ENCODE peak calls at places on chromosomes 7 and 10, in eight cellular contexts. O, D, A, I, W, M, N and R are unnamed samples.

GRCh38 chr10:124249812-124250432 is 156.5 kb upstream of the CHST15 start:
- DNase-seq in O (no peak), D (no peak), A (no peak), I (no peak), W (no peak), M (no peak), N (peak; percentile 34), R (no peak)

GRCh38 chr10:104291439-104291951 is 22.5 kb downstream of the GSTO2 start:
- DNase-seq in O (peak; percentile 84), D (peak; percentile 89), A (peak; percentile 84), I (peak; percentile 95), W (peak; percentile 91), M (peak; percentile 86), N (peak; percentile 96), R (peak; percentile 76)

GRCh38 chr10:132142396-132143161 is 44.2 kb upstream of the DPYSL4 start:
- DNase-seq in O (no peak), D (peak; percentile 13), A (no peak), I (peak; percentile 48), W (peak; percentile 38), M (peak; percentile 85), N (peak; percentile 79), R (peak; percentile 8)

GRCh38 chr7:107179326-107180163 is 10.7 kb downstream of the HBP1 start:
- DNase-seq in O (peak; percentile 43), D (peak; percentile 29), A (no peak), I (peak; percentile 46), W (no peak), M (peak; percentile 27), N (no peak), R (peak; percentile 83)

GRCh38 chr7:4931932-4932331 is 27.1 kb downstream of the MMD2 start:
- DNase-seq in O (no peak), D (no peak), A (no peak), I (no peak), W (no peak), M (no peak), N (no peak), R (peak; percentile 2)

GRCh38 chr10:48464871-48465736 is 139.8 kb downstream of the ARHGAP22 start:
- DNase-seq in O (no peak), D (peak; percentile 38), A (no peak), I (no peak), W (peak; percentile 70), M (no peak), N (peak; percentile 76), R (peak; percentile 27)

GRCh38 chr7:39749177-39749576 is 125.8 kb downstream of the RALA start:
- DNase-seq in O (peak; percentile 88), D (peak; percentile 72), A (peak; percentile 14), I (peak; percentile 85), W (no peak), M (no peak), N (no peak), R (peak; percentile 26)

GRCh38 chr7:130480001-130480400 is 11.9 kb upstream of the MEST start:
- DNase-seq in O (no peak), D (no peak), A (no peak), I (no peak), W (no peak), M (no peak), N (no peak), R (no peak)

DNA sequence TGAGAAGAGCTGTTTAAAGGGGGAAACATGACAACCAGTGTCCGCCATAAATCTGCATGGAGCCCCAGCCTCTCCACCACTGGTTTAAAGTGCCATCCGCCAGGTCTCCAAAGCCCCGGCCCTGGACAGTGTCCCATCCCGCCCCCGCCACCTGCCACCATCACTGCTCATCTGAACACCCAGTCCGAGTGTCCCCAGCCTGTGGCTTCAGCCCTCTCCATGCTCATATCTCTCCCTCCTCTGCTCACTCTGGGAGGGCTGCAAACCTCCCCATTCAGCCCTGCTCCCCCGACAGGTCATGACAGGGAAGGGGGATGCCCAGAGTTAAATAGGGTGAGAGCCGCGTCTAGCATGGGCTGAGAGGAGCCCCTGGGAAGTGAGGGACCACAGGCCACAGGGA is 266.2 kb downstream of the DNAJB6 start:
- DNase-seq in O (no peak), D (no peak), A (no peak), I (no peak), W (no peak), M (no peak), N (no peak), R (no peak)
- H3K9me3 ChIP-seq in O (peaks cover 48% of the 10 kb centered on the region), D (peaks cover 2% of the 10 kb centered on the region), A (no peaks in the 10 kb centered on the region), I (no peaks in the 10 kb centered on the region), W (no peaks in the 10 kb centered on the region), M (no peaks in the 10 kb centered on the region), N (no peaks in the 10 kb centered on the region), R (peaks cover 27% of the 10 kb centered on the region)

GRCh38 chr7:37818023-37818422 is 30.4 kb upstream of the NME8 start:
- DNase-seq in O (no peak), D (peak; percentile 82), A (no peak), I (no peak), W (no peak), M (no peak), N (no peak), R (no peak)

GRCh38 chr7:37822946-37823345 is 25.5 kb upstream of the NME8 start:
- DNase-seq in O (no peak), D (no peak), A (no peak), I (no peak), W (no peak), M (no peak), N (no peak), R (no peak)

GRCh38 chr7:37815969-37816371 is 32.4 kb upstream of the NME8 start:
- DNase-seq in O (no peak), D (no peak), A (no peak), I (no peak), W (no peak), M (no peak), N (no peak), R (no peak)

GRCh38 chr7:37820708-37821468 is 27.5 kb upstream of the NME8 start:
- DNase-seq in O (no peak), D (no peak), A (no peak), I (no peak), W (no peak), M (no peak), N (no peak), R (no peak)

GRCh38 chr7:37817219-37817618 is 31.2 kb upstream of the NME8 start:
- DNase-seq in O (no peak), D (no peak), A (no peak), I (no peak), W (no peak), M (no peak), N (no peak), R (no peak)
- H3K9me3 ChIP-seq in O (peaks cover 4% of the 10 kb centered on the region), D (peaks cover 2% of the 10 kb centered on the region), A (no peaks in the 10 kb centered on the region), I (no peaks in the 10 kb centered on the region), W (peaks cover 26% of the 10 kb centered on the region), M (peaks cover 14% of the 10 kb centered on the region), N (peaks cover 4% of the 10 kb centered on the region), R (peaks cover 2% of the 10 kb centered on the region)

DNA sequence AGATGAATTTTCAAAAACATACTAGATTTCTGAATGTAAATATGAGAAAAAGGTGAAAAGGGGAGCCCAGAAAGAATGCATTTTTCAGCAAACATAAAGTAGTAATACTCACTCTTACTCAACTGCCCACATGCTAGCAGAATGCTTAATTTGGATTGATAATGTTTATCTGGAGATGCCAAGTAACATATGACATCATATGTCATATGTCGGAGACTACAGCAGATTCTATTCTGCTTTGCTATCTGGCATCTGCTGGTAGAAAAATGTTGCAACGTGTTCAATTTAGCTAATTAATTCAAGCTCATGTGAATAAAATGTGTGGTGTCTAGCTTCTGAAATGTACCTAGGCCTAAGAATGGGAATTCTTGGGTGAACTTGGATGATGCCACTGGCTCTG is 4.6 kb downstream of the BBIP1 start:
- DNase-seq in O (peak; percentile 67), D (peak; percentile 63), A (no peak), I (peak; percentile 32), W (no peak), M (no peak), N (no peak), R (no peak)
- H3K9me3 ChIP-seq in O (no peaks in the 10 kb centered on the region), D (no peaks in the 10 kb centered on the region), A (no peaks in the 10 kb centered on the region), I (no peaks in the 10 kb centered on the region), W (no peaks in the 10 kb centered on the region), M (no peaks in the 10 kb centered on the region), N (no peaks in the 10 kb centered on the region), R (no peaks in the 10 kb centered on the region)

DNA sequence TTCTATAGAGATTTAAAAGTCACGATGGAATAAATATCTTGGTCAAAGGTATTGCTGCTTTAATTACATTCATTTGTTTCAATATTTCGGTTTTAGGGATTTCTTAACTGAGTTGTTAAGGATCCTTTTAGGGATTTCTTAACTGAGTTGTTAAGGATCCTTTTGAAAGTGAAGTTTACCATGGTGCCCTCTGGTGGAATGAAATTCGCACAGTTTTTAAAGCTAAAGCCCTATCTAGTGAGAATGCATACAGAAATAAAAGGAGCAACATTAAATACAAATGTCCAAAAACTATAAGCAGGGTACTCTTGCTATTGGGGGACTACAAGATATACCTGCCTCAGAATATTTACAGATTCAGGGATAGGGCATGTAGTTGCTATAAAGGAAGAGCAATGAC is 193.7 kb downstream of the RNLS start:
- DNase-seq in O (peak; percentile 73), D (peak; percentile 55), A (peak; percentile 68), I (peak; percentile 60), W (no peak), M (no peak), N (no peak), R (peak; percentile 30)
- H3K9me3 ChIP-seq in O (no peaks in the 10 kb centered on the region), D (no peaks in the 10 kb centered on the region), A (no peaks in the 10 kb centered on the region), I (no peaks in the 10 kb centered on the region), W (no peaks in the 10 kb centered on the region), M (no peaks in the 10 kb centered on the region), N (no peaks in the 10 kb centered on the region), R (no peaks in the 10 kb centered on the region)

DNA sequence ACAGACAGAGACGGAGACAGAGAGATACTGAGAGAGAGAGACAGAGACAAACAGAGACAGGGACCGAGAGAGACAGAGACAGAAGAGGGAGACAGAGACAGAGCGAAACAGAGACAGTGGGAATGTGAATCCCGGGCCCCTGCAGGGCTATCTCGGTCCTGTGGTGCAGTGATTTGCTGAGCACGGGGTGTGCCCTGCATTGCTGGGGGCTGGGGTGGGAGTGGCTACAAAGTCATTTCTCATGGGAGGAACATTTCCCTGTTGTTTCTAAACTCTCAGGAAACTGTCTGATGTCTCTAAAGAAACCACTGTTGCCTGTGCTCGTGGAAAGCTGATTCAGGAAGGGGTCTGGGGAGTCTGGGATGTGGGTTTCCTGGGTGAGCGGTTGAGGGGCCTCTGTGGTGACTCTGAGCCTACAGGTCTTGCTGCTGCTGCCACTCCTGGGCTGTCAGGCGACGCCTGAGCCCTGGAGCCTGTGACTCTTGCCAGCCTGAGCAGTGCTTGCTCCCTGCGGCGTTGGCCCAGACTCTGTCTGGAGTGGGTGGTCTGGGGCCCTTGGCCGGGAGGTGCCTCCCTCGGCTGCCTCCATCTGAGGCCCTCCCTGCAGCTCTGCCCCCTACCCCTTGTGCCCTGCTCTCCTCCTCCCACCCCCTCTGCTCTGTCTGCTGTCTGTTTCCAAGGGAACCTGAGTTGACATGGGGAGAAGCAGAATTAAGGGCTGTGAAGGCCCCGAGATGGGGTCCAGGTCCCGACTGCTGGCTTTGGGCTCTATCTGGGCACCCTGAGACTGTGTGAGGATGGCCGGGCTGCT is 292.0 kb downstream of the WDR37 start:
- DNase-seq in O (no peak), D (no peak), A (no peak), I (no peak), W (no peak), M (no peak), N (no peak), R (no peak)
- H3K9me3 ChIP-seq in O (peaks cover 37% of the 10 kb centered on the region), D (no peaks in the 10 kb centered on the region), A (no peaks in the 10 kb centered on the region), I (no peaks in the 10 kb centered on the region), W (no peaks in the 10 kb centered on the region), M (no peaks in the 10 kb centered on the region), N (no peaks in the 10 kb centered on the region), R (peaks cover 18% of the 10 kb centered on the region)